ENCODE peak calls at places on chromosomes 13 and 19, in eight cellular contexts. One of them, this sample, is unnamed.
A peak's percentile ranks its signal among the peaks of the same experiment; 100 is the strongest.

GRCh38 chr19:50480281-50481111 is 3.8 kb upstream of the GARIN5A start:
- DNase-seq in Peyer's patch: no peak
- DNase-seq in colonic mucosa: no peak
- DNase-seq in A549: no peak
- DNase-seq in neural crest cell: no peak
- DNase-seq in esophagus muscularis mucosa: no peak
- DNase-seq in breast epithelium: no peak
- DNase-seq in glutamatergic neuron: peak; percentile 10
- DNase-seq in this sample: no peak

GRCh38 chr19:11387154-11388034 is 3.3 kb upstream of the EPOR start:
- DNase-seq in neural crest cell: no peak
- DNase-seq in breast epithelium: no peak
- DNase-seq in esophagus muscularis mucosa: no peak
- DNase-seq in glutamatergic neuron: no peak
- DNase-seq in A549: no peak
- DNase-seq in colonic mucosa: no peak
- DNase-seq in Peyer's patch: no peak
- DNase-seq in this sample: no peak

GRCh38 chr13:112241288-112241687 is 134.9 kb upstream of the SPACA7 start:
- DNase-seq in breast epithelium: no peak
- DNase-seq in esophagus muscularis mucosa: no peak
- DNase-seq in A549: no peak
- DNase-seq in colonic mucosa: no peak
- DNase-seq in Peyer's patch: no peak
- DNase-seq in glutamatergic neuron: no peak
- DNase-seq in neural crest cell: no peak
- DNase-seq in this sample: no peak

GRCh38 chr19:42471554-42472249 is 29.0 kb upstream of the CXCL17 start:
- DNase-seq in esophagus muscularis mucosa: no peak
- DNase-seq in A549: no peak
- DNase-seq in glutamatergic neuron: no peak
- DNase-seq in colonic mucosa: peak; percentile 68
- DNase-seq in Peyer's patch: no peak
- DNase-seq in breast epithelium: peak; percentile 66
- DNase-seq in neural crest cell: no peak
- DNase-seq in this sample: peak; percentile 61

GRCh38 chr13:40271931-40272775 is 394.3 kb downstream of the FOXO1 start:
- DNase-seq in esophagus muscularis mucosa: no peak
- DNase-seq in colonic mucosa: peak; percentile 31
- DNase-seq in breast epithelium: peak; percentile 64
- DNase-seq in neural crest cell: no peak
- DNase-seq in Peyer's patch: peak; percentile 72
- DNase-seq in A549: peak; percentile 14
- DNase-seq in glutamatergic neuron: no peak
- DNase-seq in this sample: peak; percentile 32

GRCh38 chr13:42643076-42643475 is 69.1 kb downstream of the TNFSF11 start:
- DNase-seq in neural crest cell: no peak
- DNase-seq in esophagus muscularis mucosa: peak; percentile 81
- DNase-seq in colonic mucosa: no peak
- DNase-seq in Peyer's patch: no peak
- DNase-seq in glutamatergic neuron: no peak
- DNase-seq in A549: no peak
- DNase-seq in breast epithelium: no peak
- DNase-seq in this sample: no peak

GRCh38 chr19:31905980-31906948 is 439.1 kb upstream of the ZNF507 start:
- DNase-seq in esophagus muscularis mucosa: peak; percentile 45
- DNase-seq in A549: no peak
- DNase-seq in breast epithelium: no peak
- DNase-seq in neural crest cell: no peak
- DNase-seq in glutamatergic neuron: no peak
- DNase-seq in Peyer's patch: no peak
- DNase-seq in colonic mucosa: no peak
- DNase-seq in this sample: no peak

GRCh38 chr19:3178973-3179738 is 587 bp downstream of the S1PR4 start:
- DNase-seq in colonic mucosa: no peak
- DNase-seq in A549: no peak
- DNase-seq in neural crest cell: no peak
- DNase-seq in glutamatergic neuron: no peak
- DNase-seq in breast epithelium: no peak
- DNase-seq in Peyer's patch: peak; percentile 60
- DNase-seq in esophagus muscularis mucosa: no peak
- DNase-seq in this sample: no peak

GRCh38 chr13:30276178-30276577 is 31.2 kb downstream of the KATNAL1 start:
- DNase-seq in colonic mucosa: no peak
- DNase-seq in glutamatergic neuron: no peak
- DNase-seq in esophagus muscularis mucosa: no peak
- DNase-seq in A549: no peak
- DNase-seq in neural crest cell: no peak
- DNase-seq in Peyer's patch: no peak
- DNase-seq in breast epithelium: no peak
- DNase-seq in this sample: no peak

GRCh38 chr19:39397360-39398296 is 6.5 kb downstream of the MED29 start:
- DNase-seq in neural crest cell: peak; percentile 88
- DNase-seq in esophagus muscularis mucosa: peak; percentile 97
- DNase-seq in Peyer's patch: peak; percentile 97
- DNase-seq in glutamatergic neuron: peak; percentile 94
- DNase-seq in breast epithelium: peak; percentile 85
- DNase-seq in A549: peak; percentile 98
- DNase-seq in colonic mucosa: peak; percentile 97
- DNase-seq in this sample: peak; percentile 98

GRCh38 chr13:24605923-24606372 is 74.3 kb upstream of the ATP12A start:
- DNase-seq in A549: peak; percentile 34
- DNase-seq in esophagus muscularis mucosa: no peak
- DNase-seq in breast epithelium: no peak
- DNase-seq in Peyer's patch: no peak
- DNase-seq in colonic mucosa: no peak
- DNase-seq in neural crest cell: no peak
- DNase-seq in glutamatergic neuron: no peak
- DNase-seq in this sample: peak; percentile 48
- TF ChIP-seq CTCF in A549: peak; percentile 15
- TF ChIP-seq CTCF in esophagus muscularis mucosa: no peak
- TF ChIP-seq CTCF in breast epithelium: no peak
- TF ChIP-seq CTCF in Peyer's patch: no peak
- TF ChIP-seq CTCF in colonic mucosa: no peak
- TF ChIP-seq CTCF in neural crest cell: peak; percentile 62
- TF ChIP-seq CTCF in glutamatergic neuron: no peak
- TF ChIP-seq CTCF in this sample: peak; percentile 15

GRCh38 chr13:83672611-83673010 is 209.7 kb downstream of the SLITRK1 start:
- DNase-seq in neural crest cell: no peak
- DNase-seq in A549: no peak
- DNase-seq in esophagus muscularis mucosa: no peak
- DNase-seq in breast epithelium: no peak
- DNase-seq in glutamatergic neuron: no peak
- DNase-seq in Peyer's patch: no peak
- DNase-seq in colonic mucosa: no peak
- DNase-seq in this sample: no peak

GRCh38 chr13:83666126-83666525 is 216.1 kb downstream of the SLITRK1 start:
- DNase-seq in glutamatergic neuron: no peak
- DNase-seq in breast epithelium: no peak
- DNase-seq in A549: no peak
- DNase-seq in colonic mucosa: no peak
- DNase-seq in neural crest cell: no peak
- DNase-seq in esophagus muscularis mucosa: no peak
- DNase-seq in Peyer's patch: no peak
- DNase-seq in this sample: no peak

DNA sequence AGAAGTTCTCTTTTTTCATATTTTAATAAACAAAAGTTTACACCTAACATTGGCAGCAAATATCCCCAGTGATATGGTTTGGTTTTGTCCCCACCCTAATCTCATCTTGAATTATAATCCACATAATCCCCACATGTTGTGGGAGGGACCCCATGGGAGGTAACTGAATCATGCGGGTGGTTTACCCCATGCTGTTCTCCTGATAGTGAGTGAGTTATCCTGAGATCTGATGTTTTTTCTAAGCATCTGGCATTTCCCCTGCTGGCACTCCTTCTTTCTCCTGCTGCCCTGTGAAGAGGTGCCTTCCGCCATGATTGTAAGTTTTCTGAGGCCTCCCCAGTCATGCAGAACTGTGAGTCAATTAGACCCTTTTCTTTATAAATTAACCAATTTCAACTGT is 214.7 kb downstream of the SLITRK1 start:
- DNase-seq in esophagus muscularis mucosa: no peak
- DNase-seq in neural crest cell: no peak
- DNase-seq in A549: no peak
- DNase-seq in Peyer's patch: no peak
- DNase-seq in colonic mucosa: no peak
- DNase-seq in glutamatergic neuron: no peak
- DNase-seq in breast epithelium: no peak
- DNase-seq in this sample: no peak
- TF ChIP-seq CTCF in esophagus muscularis mucosa: no peak
- TF ChIP-seq CTCF in neural crest cell: no peak
- TF ChIP-seq CTCF in A549: no peak
- TF ChIP-seq CTCF in Peyer's patch: no peak
- TF ChIP-seq CTCF in colonic mucosa: no peak
- TF ChIP-seq CTCF in glutamatergic neuron: no peak
- TF ChIP-seq CTCF in breast epithelium: no peak
- TF ChIP-seq CTCF in this sample: no peak

GRCh38 chr13:27868639-27869435 is 51.0 kb upstream of the PDX1 start:
- DNase-seq in A549: peak; percentile 7
- DNase-seq in Peyer's patch: no peak
- DNase-seq in colonic mucosa: no peak
- DNase-seq in glutamatergic neuron: no peak
- DNase-seq in esophagus muscularis mucosa: no peak
- DNase-seq in breast epithelium: no peak
- DNase-seq in neural crest cell: no peak
- DNase-seq in this sample: peak; percentile 5

GRCh38 chr13:27869436-27870090 is 50.2 kb upstream of the PDX1 start:
- DNase-seq in breast epithelium: no peak
- DNase-seq in A549: no peak
- DNase-seq in esophagus muscularis mucosa: no peak
- DNase-seq in neural crest cell: no peak
- DNase-seq in glutamatergic neuron: no peak
- DNase-seq in colonic mucosa: no peak
- DNase-seq in Peyer's patch: no peak
- DNase-seq in this sample: no peak
- TF ChIP-seq CTCF in breast epithelium: no peak
- TF ChIP-seq CTCF in A549: peak; percentile 1
- TF ChIP-seq CTCF in esophagus muscularis mucosa: no peak
- TF ChIP-seq CTCF in neural crest cell: peak; percentile 37
- TF ChIP-seq CTCF in glutamatergic neuron: no peak
- TF ChIP-seq CTCF in colonic mucosa: no peak
- TF ChIP-seq CTCF in Peyer's patch: no peak
- TF ChIP-seq CTCF in this sample: no peak

DNA sequence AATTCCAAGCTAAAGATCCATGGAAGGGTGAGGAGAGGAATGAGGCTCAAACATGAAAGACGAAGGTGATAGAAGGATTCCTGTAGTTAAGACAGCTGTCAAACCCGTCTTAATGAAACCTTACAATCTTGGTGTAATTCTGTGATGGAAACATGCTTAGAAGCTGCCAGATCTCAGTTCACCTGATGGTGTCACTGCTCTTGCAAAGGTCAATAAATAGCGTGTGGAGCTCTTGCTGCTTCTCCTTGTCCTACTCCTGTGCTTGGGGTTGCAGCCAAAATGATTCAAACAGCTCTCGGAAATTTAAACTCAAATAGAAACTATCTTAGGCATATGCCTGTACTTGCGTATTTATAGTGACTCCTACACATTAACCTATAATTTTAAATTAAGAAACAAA is 1705.0 kb downstream of the OLFM4 start:
- DNase-seq in neural crest cell: no peak
- DNase-seq in glutamatergic neuron: no peak
- DNase-seq in colonic mucosa: no peak
- DNase-seq in Peyer's patch: no peak
- DNase-seq in esophagus muscularis mucosa: no peak
- DNase-seq in A549: peak; percentile 0
- DNase-seq in breast epithelium: no peak
- DNase-seq in this sample: no peak
- TF ChIP-seq CTCF in neural crest cell: peak; percentile 20
- TF ChIP-seq CTCF in glutamatergic neuron: no peak
- TF ChIP-seq CTCF in colonic mucosa: no peak
- TF ChIP-seq CTCF in Peyer's patch: no peak
- TF ChIP-seq CTCF in esophagus muscularis mucosa: no peak
- TF ChIP-seq CTCF in A549: no peak
- TF ChIP-seq CTCF in breast epithelium: no peak
- TF ChIP-seq CTCF in this sample: no peak

GRCh38 chr13:98598043-98598442 is 21.1 kb upstream of the STK24 start:
- DNase-seq in Peyer's patch: no peak
- DNase-seq in colonic mucosa: no peak
- DNase-seq in breast epithelium: no peak
- DNase-seq in glutamatergic neuron: no peak
- DNase-seq in A549: peak; percentile 9
- DNase-seq in neural crest cell: no peak
- DNase-seq in esophagus muscularis mucosa: no peak
- DNase-seq in this sample: no peak
- TF ChIP-seq CTCF in Peyer's patch: no peak
- TF ChIP-seq CTCF in colonic mucosa: no peak
- TF ChIP-seq CTCF in breast epithelium: no peak
- TF ChIP-seq CTCF in glutamatergic neuron: no peak
- TF ChIP-seq CTCF in A549: peak; percentile 5
- TF ChIP-seq CTCF in neural crest cell: no peak
- TF ChIP-seq CTCF in esophagus muscularis mucosa: no peak
- TF ChIP-seq CTCF in this sample: no peak

GRCh38 chr13:37701972-37702371 is 103.4 kb upstream of the POSTN start:
- DNase-seq in breast epithelium: no peak
- DNase-seq in neural crest cell: no peak
- DNase-seq in colonic mucosa: no peak
- DNase-seq in Peyer's patch: no peak
- DNase-seq in glutamatergic neuron: no peak
- DNase-seq in A549: peak; percentile 29
- DNase-seq in esophagus muscularis mucosa: no peak
- DNase-seq in this sample: no peak
- TF ChIP-seq CTCF in breast epithelium: no peak
- TF ChIP-seq CTCF in neural crest cell: no peak
- TF ChIP-seq CTCF in colonic mucosa: no peak
- TF ChIP-seq CTCF in Peyer's patch: no peak
- TF ChIP-seq CTCF in glutamatergic neuron: no peak
- TF ChIP-seq CTCF in A549: no peak
- TF ChIP-seq CTCF in esophagus muscularis mucosa: no peak
- TF ChIP-seq CTCF in this sample: no peak

GRCh38 chr19:35555301-35556005 is 8.0 kb downstream of the ATP4A start:
- DNase-seq in A549: peak; percentile 86
- DNase-seq in glutamatergic neuron: no peak
- DNase-seq in esophagus muscularis mucosa: no peak
- DNase-seq in breast epithelium: no peak
- DNase-seq in neural crest cell: no peak
- DNase-seq in Peyer's patch: no peak
- DNase-seq in colonic mucosa: no peak
- DNase-seq in this sample: peak; percentile 71
- TF ChIP-seq CTCF in A549: peak; percentile 71
- TF ChIP-seq CTCF in glutamatergic neuron: no peak
- TF ChIP-seq CTCF in esophagus muscularis mucosa: no peak
- TF ChIP-seq CTCF in breast epithelium: no peak
- TF ChIP-seq CTCF in neural crest cell: peak; percentile 38
- TF ChIP-seq CTCF in Peyer's patch: no peak
- TF ChIP-seq CTCF in colonic mucosa: no peak
- TF ChIP-seq CTCF in this sample: peak; percentile 77

GRCh38 chr19:13859361-13859880 is 17.5 kb upstream of the NANOS3 start:
- DNase-seq in Peyer's patch: no peak
- DNase-seq in colonic mucosa: no peak
- DNase-seq in esophagus muscularis mucosa: peak; percentile 75
- DNase-seq in breast epithelium: no peak
- DNase-seq in glutamatergic neuron: no peak
- DNase-seq in A549: peak; percentile 76
- DNase-seq in neural crest cell: no peak
- DNase-seq in this sample: no peak
- TF ChIP-seq CTCF in Peyer's patch: no peak
- TF ChIP-seq CTCF in colonic mucosa: no peak
- TF ChIP-seq CTCF in esophagus muscularis mucosa: no peak
- TF ChIP-seq CTCF in breast epithelium: no peak
- TF ChIP-seq CTCF in glutamatergic neuron: no peak
- TF ChIP-seq CTCF in A549: no peak
- TF ChIP-seq CTCF in neural crest cell: no peak
- TF ChIP-seq CTCF in this sample: no peak